ENCODE peak calls at places on chromosomes 12 and 14, in nine cellular contexts. Z, S, D, L, X, R, Y, V and K are unnamed samples.

GRCh38 chr12:38384816-38385491 is 68.4 kb downstream of the ALG10B start:
- DNase-seq in Z (no peak), S (no peak), D (no peak), L (no peak), X (no peak), R (no peak), Y (no peak), V (no peak), K (no peak)

GRCh38 chr12:106581543-106582263 is 1.1 kb upstream of the RFX4 start:
- DNase-seq in Z (no peak), S (peak), D (peak), L (no peak), X (no peak), R (no peak), Y (no peak), V (no peak), K (no peak)

GRCh38 chr14:20609215-20610001 is 18.2 kb upstream of the RNASE12 start:
- DNase-seq in Z (peak), S (peak), D (peak), L (peak), X (peak), R (peak), Y (peak), V (no peak), K (peak)

GRCh38 chr14:55556929-55557623 is 22.9 kb upstream of the KTN1 start:
- DNase-seq in Z (peak), S (peak), D (peak), L (peak), X (no peak), R (peak), Y (peak), V (no peak), K (no peak)

GRCh38 chr14:33081259-33081658 is 142.6 kb downstream of the NPAS3 start:
- DNase-seq in Z (no peak), S (no peak), D (peak), L (no peak), X (no peak), R (no peak), Y (no peak), V (no peak), K (no peak)

GRCh38 chr12:7716391-7716790 is 5.2 kb downstream of the DPPA3 start:
- DNase-seq in Z (no peak), S (no peak), D (peak), L (no peak), X (no peak), R (no peak), Y (peak), V (peak), K (no peak)

GRCh38 chr14:76947078-76947837 is 81.2 kb downstream of the IRF2BPL start:
- DNase-seq in Z (peak), S (peak), D (peak), L (peak), X (peak), R (peak), Y (peak), V (no peak), K (peak)

GRCh38 chr14:65533736-65534404 is 121.3 kb downstream of the FUT8 start:
- DNase-seq in Z (no peak), S (no peak), D (no peak), L (no peak), X (no peak), R (no peak), Y (no peak), V (no peak), K (no peak)

GRCh38 chr12:65420941-65421340 is 142.5 kb downstream of the MSRB3 start:
- DNase-seq in Z (no peak), S (no peak), D (no peak), L (no peak), X (no peak), R (no peak), Y (no peak), V (no peak), K (no peak)

GRCh38 chr12:108823804-108824203 is 33.6 kb downstream of the SSH1 start:
- DNase-seq in Z (no peak), S (peak), D (no peak), L (no peak), X (no peak), R (no peak), Y (no peak), V (no peak), K (no peak)

GRCh38 chr14:76289276-76289675 is 86.7 kb upstream of the ESRRB start:
- DNase-seq in Z (no peak), S (no peak), D (no peak), L (no peak), X (no peak), R (no peak), Y (no peak), V (no peak), K (no peak)

GRCh38 chr14:68941820-68942219 is 37.3 kb downstream of the ACTN1 start:
- DNase-seq in Z (peak), S (peak), D (no peak), L (no peak), X (no peak), R (peak), Y (peak), V (peak), K (no peak)

GRCh38 chr12:3998968-3999792 is 126.0 kb upstream of the PARP11 start:
- DNase-seq in Z (no peak), S (no peak), D (no peak), L (no peak), X (peak), R (no peak), Y (no peak), V (no peak), K (no peak)

GRCh38 chr12:105334001-105334400 is 3.5 kb downstream of the C12orf75 start:
- DNase-seq in Z (no peak), S (peak), D (no peak), L (no peak), X (no peak), R (no peak), Y (no peak), V (no peak), K (no peak)

GRCh38 chr14:68282479-68283377 is 463.1 kb downstream of the RAD51B start:
- DNase-seq in Z (no peak), S (no peak), D (no peak), L (no peak), X (peak), R (no peak), Y (no peak), V (no peak), K (peak)

GRCh38 chr14:98138666-98139065 is 1133.3 kb downstream of the BCL11B start:
- DNase-seq in Z (no peak), S (peak), D (peak), L (peak), X (peak), R (no peak), Y (no peak), V (peak), K (peak)

GRCh38 chr14:60311417-60311816 is 62.4 kb downstream of the PPM1A start:
- DNase-seq in Z (no peak), S (peak), D (no peak), L (no peak), X (no peak), R (no peak), Y (peak), V (no peak), K (no peak)